ENCODE peak calls at places on chromosomes 4 and X, in ten cellular contexts. One of them, this sample, is unnamed.
A peak's percentile ranks its signal among the peaks of the same experiment; 100 is the strongest.

GRCh38 chrX:13110427-13111324 is 66.3 kb upstream of the FAM9C start:
- DNase-seq in NCI-H2081 treated with DMSO at 0.1 percent for 48 hours: no peak
- DNase-seq in left ventricle myocardium inferior: peak; percentile 45
- DNase-seq in fibroblast of mammary gland: peak; percentile 95
- DNase-seq in activated gamma-delta T cell treated with anti-CD3 and anti-CD28 coated beads, Interleukin-2, amount 50 U/mL, for 16 hours: no peak
- DNase-seq in fibroblast of lung: peak; percentile 95
- DNase-seq in NCI-H1092 treated with DMSO at 0.1 percent for 48 hours: no peak
- DNase-seq in cardiac septum: no peak
- DNase-seq in GM23338: peak; percentile 6
- DNase-seq in C1 segment of cervical spinal cord: no peak
- DNase-seq in this sample: peak; percentile 96

GRCh38 chr4:38948551-38948950 is 80.9 kb downstream of the FAM114A1 start:
- DNase-seq in NCI-H2081 treated with DMSO at 0.1 percent for 48 hours: no peak
- DNase-seq in left ventricle myocardium inferior: no peak
- DNase-seq in fibroblast of mammary gland: peak; percentile 95
- DNase-seq in activated gamma-delta T cell treated with anti-CD3 and anti-CD28 coated beads, Interleukin-2, amount 50 U/mL, for 16 hours: no peak
- DNase-seq in fibroblast of lung: peak; percentile 92
- DNase-seq in NCI-H1092 treated with DMSO at 0.1 percent for 48 hours: no peak
- DNase-seq in cardiac septum: no peak
- DNase-seq in GM23338: no peak
- DNase-seq in C1 segment of cervical spinal cord: no peak
- DNase-seq in this sample: peak; percentile 95

GRCh38 chrX:131821945-131822622 is 201.0 kb upstream of the STK26 start:
- DNase-seq in NCI-H2081 treated with DMSO at 0.1 percent for 48 hours: no peak
- DNase-seq in left ventricle myocardium inferior: no peak
- DNase-seq in fibroblast of mammary gland: peak; percentile 80
- DNase-seq in activated gamma-delta T cell treated with anti-CD3 and anti-CD28 coated beads, Interleukin-2, amount 50 U/mL, for 16 hours: peak; percentile 65
- DNase-seq in fibroblast of lung: peak; percentile 66
- DNase-seq in NCI-H1092 treated with DMSO at 0.1 percent for 48 hours: no peak
- DNase-seq in cardiac septum: peak; percentile 78
- DNase-seq in GM23338: no peak
- DNase-seq in C1 segment of cervical spinal cord: peak; percentile 5
- DNase-seq in this sample: no peak

GRCh38 chr4:123399638-123400358 is 3.2 kb downstream of the SPRY1 start:
- DNase-seq in NCI-H2081 treated with DMSO at 0.1 percent for 48 hours: no peak
- DNase-seq in left ventricle myocardium inferior: no peak
- DNase-seq in fibroblast of mammary gland: peak; percentile 42
- DNase-seq in activated gamma-delta T cell treated with anti-CD3 and anti-CD28 coated beads, Interleukin-2, amount 50 U/mL, for 16 hours: no peak
- DNase-seq in fibroblast of lung: peak; percentile 23
- DNase-seq in NCI-H1092 treated with DMSO at 0.1 percent for 48 hours: peak; percentile 49
- DNase-seq in cardiac septum: no peak
- DNase-seq in GM23338: no peak
- DNase-seq in C1 segment of cervical spinal cord: no peak
- DNase-seq in this sample: no peak

GRCh38 chrX:34659575-34659974 is 2.5 kb upstream of the TMEM47 start:
- DNase-seq in NCI-H2081 treated with DMSO at 0.1 percent for 48 hours: no peak
- DNase-seq in left ventricle myocardium inferior: no peak
- DNase-seq in fibroblast of mammary gland: no peak
- DNase-seq in activated gamma-delta T cell treated with anti-CD3 and anti-CD28 coated beads, Interleukin-2, amount 50 U/mL, for 16 hours: no peak
- DNase-seq in fibroblast of lung: no peak
- DNase-seq in NCI-H1092 treated with DMSO at 0.1 percent for 48 hours: no peak
- DNase-seq in cardiac septum: no peak
- DNase-seq in GM23338: peak; percentile 64
- DNase-seq in C1 segment of cervical spinal cord: no peak
- DNase-seq in this sample: peak; percentile 6

GRCh38 chr4:108926058-108926457 is 163.2 kb upstream of the ETNPPL start:
- DNase-seq in NCI-H2081 treated with DMSO at 0.1 percent for 48 hours: no peak
- DNase-seq in left ventricle myocardium inferior: no peak
- DNase-seq in fibroblast of mammary gland: peak; percentile 76
- DNase-seq in activated gamma-delta T cell treated with anti-CD3 and anti-CD28 coated beads, Interleukin-2, amount 50 U/mL, for 16 hours: no peak
- DNase-seq in fibroblast of lung: peak; percentile 14
- DNase-seq in NCI-H1092 treated with DMSO at 0.1 percent for 48 hours: no peak
- DNase-seq in cardiac septum: no peak
- DNase-seq in GM23338: no peak
- DNase-seq in C1 segment of cervical spinal cord: no peak
- DNase-seq in this sample: peak; percentile 40

GRCh38 chr4:140706276-140706625 is 49.9 kb downstream of the TBC1D9 start:
- DNase-seq in NCI-H2081 treated with DMSO at 0.1 percent for 48 hours: no peak
- DNase-seq in left ventricle myocardium inferior: no peak
- DNase-seq in fibroblast of mammary gland: no peak
- DNase-seq in activated gamma-delta T cell treated with anti-CD3 and anti-CD28 coated beads, Interleukin-2, amount 50 U/mL, for 16 hours: no peak
- DNase-seq in fibroblast of lung: no peak
- DNase-seq in NCI-H1092 treated with DMSO at 0.1 percent for 48 hours: no peak
- DNase-seq in cardiac septum: no peak
- DNase-seq in GM23338: no peak
- DNase-seq in C1 segment of cervical spinal cord: no peak
- DNase-seq in this sample: no peak

GRCh38 chrX:19448077-19448476 is 67.2 kb downstream of the MAP3K15 start:
- DNase-seq in NCI-H2081 treated with DMSO at 0.1 percent for 48 hours: no peak
- DNase-seq in left ventricle myocardium inferior: no peak
- DNase-seq in fibroblast of mammary gland: no peak
- DNase-seq in activated gamma-delta T cell treated with anti-CD3 and anti-CD28 coated beads, Interleukin-2, amount 50 U/mL, for 16 hours: no peak
- DNase-seq in fibroblast of lung: no peak
- DNase-seq in NCI-H1092 treated with DMSO at 0.1 percent for 48 hours: no peak
- DNase-seq in cardiac septum: no peak
- DNase-seq in GM23338: no peak
- DNase-seq in C1 segment of cervical spinal cord: no peak
- DNase-seq in this sample: no peak

GRCh38 chrX:55026143-55026542 is 4.6 kb downstream of the ALAS2 start:
- DNase-seq in NCI-H2081 treated with DMSO at 0.1 percent for 48 hours: no peak
- DNase-seq in left ventricle myocardium inferior: no peak
- DNase-seq in fibroblast of mammary gland: peak; percentile 70
- DNase-seq in activated gamma-delta T cell treated with anti-CD3 and anti-CD28 coated beads, Interleukin-2, amount 50 U/mL, for 16 hours: no peak
- DNase-seq in fibroblast of lung: peak; percentile 15
- DNase-seq in NCI-H1092 treated with DMSO at 0.1 percent for 48 hours: no peak
- DNase-seq in cardiac septum: no peak
- DNase-seq in GM23338: no peak
- DNase-seq in C1 segment of cervical spinal cord: no peak
- DNase-seq in this sample: peak; percentile 24

GRCh38 chr4:76765473-76766183 is 132.3 kb downstream of the SOWAHB start:
- DNase-seq in NCI-H2081 treated with DMSO at 0.1 percent for 48 hours: no peak
- DNase-seq in left ventricle myocardium inferior: no peak
- DNase-seq in fibroblast of mammary gland: peak; percentile 55
- DNase-seq in activated gamma-delta T cell treated with anti-CD3 and anti-CD28 coated beads, Interleukin-2, amount 50 U/mL, for 16 hours: no peak
- DNase-seq in fibroblast of lung: no peak
- DNase-seq in NCI-H1092 treated with DMSO at 0.1 percent for 48 hours: no peak
- DNase-seq in cardiac septum: no peak
- DNase-seq in GM23338: no peak
- DNase-seq in C1 segment of cervical spinal cord: no peak
- DNase-seq in this sample: peak; percentile 74

GRCh38 chr4:110197421-110198398 is 705 bp downstream of the ELOVL6 start:
- DNase-seq in NCI-H2081 treated with DMSO at 0.1 percent for 48 hours: no peak
- DNase-seq in left ventricle myocardium inferior: peak; percentile 25
- DNase-seq in fibroblast of mammary gland: peak; percentile 35
- DNase-seq in activated gamma-delta T cell treated with anti-CD3 and anti-CD28 coated beads, Interleukin-2, amount 50 U/mL, for 16 hours: peak; percentile 14
- DNase-seq in fibroblast of lung: peak; percentile 57
- DNase-seq in NCI-H1092 treated with DMSO at 0.1 percent for 48 hours: peak; percentile 70
- DNase-seq in cardiac septum: no peak
- DNase-seq in GM23338: peak; percentile 56
- DNase-seq in C1 segment of cervical spinal cord: peak; percentile 44
- DNase-seq in this sample: peak; percentile 50

GRCh38 chr4:55933611-55934010 is 15.1 kb upstream of the CEP135 start:
- DNase-seq in NCI-H2081 treated with DMSO at 0.1 percent for 48 hours: no peak
- DNase-seq in left ventricle myocardium inferior: no peak
- DNase-seq in fibroblast of mammary gland: no peak
- DNase-seq in activated gamma-delta T cell treated with anti-CD3 and anti-CD28 coated beads, Interleukin-2, amount 50 U/mL, for 16 hours: no peak
- DNase-seq in fibroblast of lung: no peak
- DNase-seq in NCI-H1092 treated with DMSO at 0.1 percent for 48 hours: no peak
- DNase-seq in cardiac septum: no peak
- DNase-seq in GM23338: no peak
- DNase-seq in C1 segment of cervical spinal cord: no peak
- DNase-seq in this sample: no peak

GRCh38 chr4:21205821-21206531 is 505.7 kb downstream of the PACRGL start:
- DNase-seq in NCI-H2081 treated with DMSO at 0.1 percent for 48 hours: no peak
- DNase-seq in left ventricle myocardium inferior: no peak
- DNase-seq in fibroblast of mammary gland: no peak
- DNase-seq in activated gamma-delta T cell treated with anti-CD3 and anti-CD28 coated beads, Interleukin-2, amount 50 U/mL, for 16 hours: no peak
- DNase-seq in fibroblast of lung: no peak
- DNase-seq in NCI-H1092 treated with DMSO at 0.1 percent for 48 hours: no peak
- DNase-seq in cardiac septum: no peak
- DNase-seq in GM23338: peak; percentile 7
- DNase-seq in C1 segment of cervical spinal cord: no peak
- DNase-seq in this sample: no peak

GRCh38 chr4:98006814-98007412 is 136.4 kb downstream of the STPG2 start:
- DNase-seq in NCI-H2081 treated with DMSO at 0.1 percent for 48 hours: no peak
- DNase-seq in left ventricle myocardium inferior: no peak
- DNase-seq in fibroblast of mammary gland: no peak
- DNase-seq in activated gamma-delta T cell treated with anti-CD3 and anti-CD28 coated beads, Interleukin-2, amount 50 U/mL, for 16 hours: no peak
- DNase-seq in fibroblast of lung: no peak
- DNase-seq in NCI-H1092 treated with DMSO at 0.1 percent for 48 hours: no peak
- DNase-seq in cardiac septum: no peak
- DNase-seq in GM23338: peak; percentile 11
- DNase-seq in C1 segment of cervical spinal cord: no peak
- DNase-seq in this sample: no peak

GRCh38 chr4:823093-823760 is 2.7 kb downstream of the CPLX1 start:
- DNase-seq in NCI-H2081 treated with DMSO at 0.1 percent for 48 hours: no peak
- DNase-seq in left ventricle myocardium inferior: no peak
- DNase-seq in fibroblast of mammary gland: no peak
- DNase-seq in activated gamma-delta T cell treated with anti-CD3 and anti-CD28 coated beads, Interleukin-2, amount 50 U/mL, for 16 hours: no peak
- DNase-seq in fibroblast of lung: no peak
- DNase-seq in NCI-H1092 treated with DMSO at 0.1 percent for 48 hours: no peak
- DNase-seq in cardiac septum: peak; percentile 62
- DNase-seq in GM23338: no peak
- DNase-seq in C1 segment of cervical spinal cord: no peak
- DNase-seq in this sample: no peak

GRCh38 chrX:5791721-5792120 is 436.9 kb downstream of the NLGN4X start:
- DNase-seq in NCI-H2081 treated with DMSO at 0.1 percent for 48 hours: no peak
- DNase-seq in left ventricle myocardium inferior: no peak
- DNase-seq in fibroblast of mammary gland: no peak
- DNase-seq in activated gamma-delta T cell treated with anti-CD3 and anti-CD28 coated beads, Interleukin-2, amount 50 U/mL, for 16 hours: no peak
- DNase-seq in fibroblast of lung: no peak
- DNase-seq in NCI-H1092 treated with DMSO at 0.1 percent for 48 hours: no peak
- DNase-seq in cardiac septum: no peak
- DNase-seq in GM23338: no peak
- DNase-seq in C1 segment of cervical spinal cord: no peak
- DNase-seq in this sample: no peak

GRCh38 chr4:16897991-16898827 is at the start of gene LDB2:
- DNase-seq in NCI-H2081 treated with DMSO at 0.1 percent for 48 hours: no peak
- DNase-seq in left ventricle myocardium inferior: peak; percentile 75
- DNase-seq in fibroblast of mammary gland: peak; percentile 82
- DNase-seq in activated gamma-delta T cell treated with anti-CD3 and anti-CD28 coated beads, Interleukin-2, amount 50 U/mL, for 16 hours: no peak
- DNase-seq in fibroblast of lung: peak; percentile 92
- DNase-seq in NCI-H1092 treated with DMSO at 0.1 percent for 48 hours: no peak
- DNase-seq in cardiac septum: peak; percentile 82
- DNase-seq in GM23338: peak; percentile 86
- DNase-seq in C1 segment of cervical spinal cord: no peak
- DNase-seq in this sample: peak; percentile 87

GRCh38 chr4:30920043-30920442 is 199.9 kb downstream of the PCDH7 start:
- DNase-seq in NCI-H2081 treated with DMSO at 0.1 percent for 48 hours: no peak
- DNase-seq in left ventricle myocardium inferior: no peak
- DNase-seq in fibroblast of mammary gland: no peak
- DNase-seq in activated gamma-delta T cell treated with anti-CD3 and anti-CD28 coated beads, Interleukin-2, amount 50 U/mL, for 16 hours: no peak
- DNase-seq in fibroblast of lung: no peak
- DNase-seq in NCI-H1092 treated with DMSO at 0.1 percent for 48 hours: no peak
- DNase-seq in cardiac septum: no peak
- DNase-seq in GM23338: peak; percentile 60
- DNase-seq in C1 segment of cervical spinal cord: no peak
- DNase-seq in this sample: no peak

GRCh38 chr4:66613591-66613990 is 931.7 kb downstream of the CENPC start:
- DNase-seq in NCI-H2081 treated with DMSO at 0.1 percent for 48 hours: no peak
- DNase-seq in left ventricle myocardium inferior: no peak
- DNase-seq in fibroblast of mammary gland: no peak
- DNase-seq in activated gamma-delta T cell treated with anti-CD3 and anti-CD28 coated beads, Interleukin-2, amount 50 U/mL, for 16 hours: no peak
- DNase-seq in fibroblast of lung: peak; percentile 25
- DNase-seq in NCI-H1092 treated with DMSO at 0.1 percent for 48 hours: no peak
- DNase-seq in cardiac septum: no peak
- DNase-seq in GM23338: no peak
- DNase-seq in C1 segment of cervical spinal cord: no peak
- DNase-seq in this sample: peak; percentile 50

GRCh38 chr4:164012396-164013027 is 518.0 kb downstream of the TMA16 start:
- DNase-seq in NCI-H2081 treated with DMSO at 0.1 percent for 48 hours: no peak
- DNase-seq in left ventricle myocardium inferior: no peak
- DNase-seq in fibroblast of mammary gland: peak; percentile 34
- DNase-seq in activated gamma-delta T cell treated with anti-CD3 and anti-CD28 coated beads, Interleukin-2, amount 50 U/mL, for 16 hours: no peak
- DNase-seq in fibroblast of lung: peak; percentile 34
- DNase-seq in NCI-H1092 treated with DMSO at 0.1 percent for 48 hours: no peak
- DNase-seq in cardiac septum: no peak
- DNase-seq in GM23338: peak; percentile 84
- DNase-seq in C1 segment of cervical spinal cord: no peak
- DNase-seq in this sample: no peak